ENCODE peak calls at places on chromosome 14, in ten cellular contexts. One of them, this sample, is unnamed.
A peak's percentile ranks its signal among the peaks of the same experiment; 100 is the strongest.

GRCh38 chr14:74949211-74949610 is 6.2 kb downstream of the PGF start:
- DNase-seq in gastrocnemius medialis: no peak
- DNase-seq in ovary: no peak
- DNase-seq in uterus: no peak
- DNase-seq in HepG2: no peak
- DNase-seq in heart left ventricle: no peak
- DNase-seq in PC-9: no peak
- DNase-seq in HCT116: no peak
- DNase-seq in CD8-positive, alpha-beta memory T cell: no peak
- DNase-seq in IMR-90: no peak
- DNase-seq in this sample: peak; percentile 63

GRCh38 chr14:105487986-105488777 is 1.5 kb downstream of the CRIP1 start:
- DNase-seq in uterus: no peak
- DNase-seq in heart left ventricle: no peak
- DNase-seq in HCT116: no peak
- DNase-seq in ovary: peak; percentile 53
- DNase-seq in IMR-90: no peak
- DNase-seq in gastrocnemius medialis: no peak
- DNase-seq in HepG2: no peak
- DNase-seq in PC-9: no peak
- DNase-seq in CD8-positive, alpha-beta memory T cell: no peak
- DNase-seq in this sample: no peak

GRCh38 chr14:72182773-72183432 is 250.7 kb downstream of the RGS6 start:
- DNase-seq in PC-9: no peak
- DNase-seq in gastrocnemius medialis: no peak
- DNase-seq in ovary: no peak
- DNase-seq in HepG2: no peak
- DNase-seq in heart left ventricle: no peak
- DNase-seq in CD8-positive, alpha-beta memory T cell: no peak
- DNase-seq in HCT116: no peak
- DNase-seq in IMR-90: no peak
- DNase-seq in uterus: no peak
- DNase-seq in this sample: no peak

GRCh38 chr14:92317511-92317910 is 5.5 kb upstream of the SLC24A4 start:
- DNase-seq in IMR-90: peak; percentile 38
- DNase-seq in heart left ventricle: no peak
- DNase-seq in gastrocnemius medialis: no peak
- DNase-seq in PC-9: peak; percentile 36
- DNase-seq in HepG2: no peak
- DNase-seq in ovary: no peak
- DNase-seq in uterus: no peak
- DNase-seq in HCT116: no peak
- DNase-seq in CD8-positive, alpha-beta memory T cell: no peak
- DNase-seq in this sample: no peak

GRCh38 chr14:105979446-105979845 is 453.1 kb downstream of the TMEM121 start:
- DNase-seq in uterus: no peak
- DNase-seq in HCT116: no peak
- DNase-seq in CD8-positive, alpha-beta memory T cell: no peak
- DNase-seq in IMR-90: no peak
- DNase-seq in HepG2: no peak
- DNase-seq in PC-9: no peak
- DNase-seq in gastrocnemius medialis: no peak
- DNase-seq in ovary: no peak
- DNase-seq in heart left ventricle: no peak
- DNase-seq in this sample: no peak

GRCh38 chr14:22883191-22883976 is at the start of gene REM2:
- DNase-seq in HepG2: no peak
- DNase-seq in CD8-positive, alpha-beta memory T cell: no peak
- DNase-seq in ovary: peak; percentile 36
- DNase-seq in heart left ventricle: no peak
- DNase-seq in uterus: no peak
- DNase-seq in HCT116: no peak
- DNase-seq in PC-9: no peak
- DNase-seq in gastrocnemius medialis: no peak
- DNase-seq in IMR-90: no peak
- DNase-seq in this sample: no peak

GRCh38 chr14:105013150-105013787 is 7.6 kb downstream of the CDCA4 start:
- DNase-seq in PC-9: no peak
- DNase-seq in HepG2: no peak
- DNase-seq in HCT116: no peak
- DNase-seq in IMR-90: peak; percentile 10
- DNase-seq in CD8-positive, alpha-beta memory T cell: no peak
- DNase-seq in gastrocnemius medialis: no peak
- DNase-seq in ovary: no peak
- DNase-seq in heart left ventricle: peak; percentile 48
- DNase-seq in uterus: no peak
- DNase-seq in this sample: no peak

GRCh38 chr14:22737052-22737451 is 29.4 kb upstream of the OXA1L start:
- DNase-seq in IMR-90: no peak
- DNase-seq in ovary: no peak
- DNase-seq in heart left ventricle: no peak
- DNase-seq in uterus: no peak
- DNase-seq in gastrocnemius medialis: no peak
- DNase-seq in PC-9: no peak
- DNase-seq in CD8-positive, alpha-beta memory T cell: no peak
- DNase-seq in HepG2: no peak
- DNase-seq in HCT116: no peak
- DNase-seq in this sample: no peak

GRCh38 chr14:92553456-92553855 is 39.9 kb downstream of the RIN3 start:
- DNase-seq in ovary: peak; percentile 68
- DNase-seq in PC-9: no peak
- DNase-seq in heart left ventricle: no peak
- DNase-seq in CD8-positive, alpha-beta memory T cell: no peak
- DNase-seq in HCT116: no peak
- DNase-seq in IMR-90: peak; percentile 67
- DNase-seq in gastrocnemius medialis: no peak
- DNase-seq in uterus: peak; percentile 36
- DNase-seq in HepG2: no peak
- DNase-seq in this sample: no peak

GRCh38 chr14:41022932-41023331 is 583.7 kb upstream of the LRFN5 start:
- DNase-seq in HCT116: no peak
- DNase-seq in gastrocnemius medialis: no peak
- DNase-seq in PC-9: no peak
- DNase-seq in HepG2: no peak
- DNase-seq in uterus: no peak
- DNase-seq in ovary: no peak
- DNase-seq in CD8-positive, alpha-beta memory T cell: no peak
- DNase-seq in IMR-90: peak; percentile 5
- DNase-seq in heart left ventricle: no peak
- DNase-seq in this sample: no peak

GRCh38 chr14:73780391-73780790 is 66.2 kb upstream of the PNMA1 start:
- DNase-seq in PC-9: no peak
- DNase-seq in HepG2: no peak
- DNase-seq in ovary: no peak
- DNase-seq in uterus: no peak
- DNase-seq in heart left ventricle: no peak
- DNase-seq in gastrocnemius medialis: no peak
- DNase-seq in HCT116: no peak
- DNase-seq in CD8-positive, alpha-beta memory T cell: no peak
- DNase-seq in IMR-90: no peak
- DNase-seq in this sample: no peak

GRCh38 chr14:103714063-103714724 is 1.1 kb downstream of the XRCC3 start:
- DNase-seq in PC-9: no peak
- DNase-seq in gastrocnemius medialis: no peak
- DNase-seq in CD8-positive, alpha-beta memory T cell: no peak
- DNase-seq in HCT116: no peak
- DNase-seq in HepG2: no peak
- DNase-seq in uterus: no peak
- DNase-seq in heart left ventricle: no peak
- DNase-seq in IMR-90: no peak
- DNase-seq in ovary: no peak
- DNase-seq in this sample: no peak

GRCh38 chr14:89027097-89027740 is 202.8 kb downstream of the TTC8 start:
- DNase-seq in HCT116: peak; percentile 13
- DNase-seq in heart left ventricle: peak; percentile 40
- DNase-seq in ovary: peak; percentile 75
- DNase-seq in IMR-90: peak; percentile 33
- DNase-seq in HepG2: peak; percentile 21
- DNase-seq in CD8-positive, alpha-beta memory T cell: peak; percentile 53
- DNase-seq in PC-9: no peak
- DNase-seq in uterus: peak; percentile 46
- DNase-seq in gastrocnemius medialis: no peak
- DNase-seq in this sample: peak; percentile 35

GRCh38 chr14:86540636-86541247 is 1010.8 kb downstream of the FLRT2 start:
- DNase-seq in IMR-90: no peak
- DNase-seq in ovary: no peak
- DNase-seq in HCT116: no peak
- DNase-seq in uterus: no peak
- DNase-seq in PC-9: no peak
- DNase-seq in gastrocnemius medialis: no peak
- DNase-seq in HepG2: no peak
- DNase-seq in CD8-positive, alpha-beta memory T cell: no peak
- DNase-seq in heart left ventricle: no peak
- DNase-seq in this sample: no peak

GRCh38 chr14:104280085-104280901 is 141.9 kb downstream of the KIF26A start:
- DNase-seq in CD8-positive, alpha-beta memory T cell: no peak
- DNase-seq in gastrocnemius medialis: no peak
- DNase-seq in IMR-90: no peak
- DNase-seq in heart left ventricle: no peak
- DNase-seq in PC-9: no peak
- DNase-seq in HCT116: no peak
- DNase-seq in ovary: peak; percentile 14
- DNase-seq in uterus: peak; percentile 3
- DNase-seq in HepG2: no peak
- DNase-seq in this sample: peak; percentile 4

GRCh38 chr14:69151458-69152180 is 1.3 kb downstream of the DCAF5 start:
- DNase-seq in gastrocnemius medialis: peak; percentile 43
- DNase-seq in HCT116: peak; percentile 48
- DNase-seq in ovary: peak; percentile 81
- DNase-seq in heart left ventricle: peak; percentile 83
- DNase-seq in HepG2: peak; percentile 55
- DNase-seq in PC-9: peak; percentile 54
- DNase-seq in CD8-positive, alpha-beta memory T cell: peak; percentile 74
- DNase-seq in IMR-90: peak; percentile 67
- DNase-seq in uterus: peak; percentile 68
- DNase-seq in this sample: peak; percentile 82
- H3K4me1 ChIP-seq in gastrocnemius medialis: peaks cover 31% of the 10 kb centered on the region
- H3K4me1 ChIP-seq in HCT116: peaks cover 29% of the 10 kb centered on the region
- H3K4me1 ChIP-seq in ovary: peaks cover 2% of the 10 kb centered on the region
- H3K4me1 ChIP-seq in heart left ventricle: peaks cover 20% of the 10 kb centered on the region
- H3K4me1 ChIP-seq in HepG2: peaks cover 48% of the 10 kb centered on the region
- H3K4me1 ChIP-seq in PC-9: peaks cover 17% of the 10 kb centered on the region
- H3K4me1 ChIP-seq in CD8-positive, alpha-beta memory T cell: peaks cover 37% of the 10 kb centered on the region
- H3K4me1 ChIP-seq in IMR-90: peaks cover 8% of the 10 kb centered on the region
- H3K4me1 ChIP-seq in uterus: no peaks in the 10 kb centered on the region
- H3K4me1 ChIP-seq in this sample: peaks cover 38% of the 10 kb centered on the region

DNA sequence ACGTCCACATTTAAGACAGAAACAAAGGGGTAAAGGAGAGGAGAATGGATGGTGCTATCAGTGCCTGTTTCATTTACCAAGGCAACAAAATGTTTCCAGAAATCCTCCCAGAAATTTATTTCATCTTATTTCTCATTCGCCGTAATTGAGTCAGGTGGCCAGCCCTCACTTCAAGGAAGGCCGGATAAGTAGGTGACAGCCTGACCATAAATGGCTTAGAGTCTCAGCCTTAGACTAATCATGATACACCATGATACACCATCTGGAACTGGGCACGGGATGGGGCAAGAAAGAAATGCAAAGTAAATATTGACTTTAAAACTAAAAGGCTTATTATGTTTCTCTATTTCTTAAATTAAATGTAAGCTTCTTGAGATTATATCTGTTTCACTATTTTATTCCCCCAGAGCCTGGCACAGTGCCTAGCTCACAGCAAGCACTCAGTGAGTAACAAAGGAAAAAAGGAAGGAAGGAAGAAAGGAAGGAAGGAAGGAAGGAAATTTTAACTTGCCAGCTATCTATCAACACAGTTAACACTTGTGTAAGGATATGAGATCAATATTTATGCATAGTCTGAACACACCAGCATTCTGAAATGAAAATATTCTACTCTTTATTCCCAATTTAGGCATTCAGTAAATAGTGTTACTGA is 106.1 kb upstream of the FSCB start:
- DNase-seq in uterus: no peak
- DNase-seq in PC-9: no peak
- DNase-seq in HepG2: no peak
- DNase-seq in gastrocnemius medialis: no peak
- DNase-seq in ovary: no peak
- DNase-seq in CD8-positive, alpha-beta memory T cell: no peak
- DNase-seq in HCT116: no peak
- DNase-seq in IMR-90: no peak
- DNase-seq in heart left ventricle: no peak
- DNase-seq in this sample: no peak
- H3K27ac ChIP-seq in uterus: no peak overlapping the region
- H3K27ac ChIP-seq in PC-9: no peak overlapping the region
- H3K27ac ChIP-seq in HepG2: no peak overlapping the region
- H3K27ac ChIP-seq in gastrocnemius medialis: no peak overlapping the region
- H3K27ac ChIP-seq in ovary: no peak overlapping the region
- H3K27ac ChIP-seq in CD8-positive, alpha-beta memory T cell: no peak overlapping the region
- H3K27ac ChIP-seq in HCT116: no peak overlapping the region
- H3K27ac ChIP-seq in IMR-90: no peak overlapping the region
- H3K27ac ChIP-seq in heart left ventricle: no peak overlapping the region
- H3K27ac ChIP-seq in this sample: no peak overlapping the region

DNA sequence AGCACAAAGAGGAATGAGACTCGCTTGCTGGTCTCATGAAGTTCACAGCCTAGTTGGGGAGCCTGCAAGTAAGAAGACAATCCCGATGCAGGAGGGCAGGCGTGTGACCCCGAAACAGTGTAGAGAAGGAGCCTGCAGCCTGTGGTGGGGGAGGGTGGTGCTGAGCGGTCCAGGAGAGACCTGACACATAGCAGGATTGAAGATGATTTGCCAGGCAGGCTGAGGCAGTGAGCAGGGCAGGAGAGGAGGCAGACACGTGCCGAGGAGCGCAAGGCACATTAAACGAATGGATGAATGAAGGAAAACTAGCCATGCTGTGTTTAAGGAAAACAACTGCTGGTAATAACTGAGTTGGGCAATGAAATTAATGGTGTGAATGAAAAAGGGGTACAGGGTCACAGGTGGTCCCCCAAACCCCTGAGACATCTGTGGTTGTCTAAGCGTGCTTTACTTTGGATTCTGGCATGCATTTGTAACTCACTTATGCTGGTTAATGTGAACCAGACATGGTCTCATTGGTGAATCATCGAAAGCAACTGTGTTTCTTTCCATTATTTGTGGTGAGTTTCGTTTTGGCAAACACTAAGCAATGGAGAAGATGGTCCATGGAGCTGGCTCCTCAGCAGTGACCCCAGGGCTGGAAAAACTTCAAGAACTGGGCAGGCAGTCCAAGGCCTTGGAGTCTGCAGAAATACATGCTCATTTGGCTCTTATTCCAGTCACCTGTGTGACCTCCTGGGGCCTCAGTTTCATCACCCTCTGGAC is 96.9 kb upstream of the EVL start:
- DNase-seq in ovary: peak; percentile 46
- DNase-seq in heart left ventricle: no peak
- DNase-seq in IMR-90: peak; percentile 92
- DNase-seq in HepG2: no peak
- DNase-seq in PC-9: no peak
- DNase-seq in HCT116: no peak
- DNase-seq in CD8-positive, alpha-beta memory T cell: no peak
- DNase-seq in gastrocnemius medialis: no peak
- DNase-seq in uterus: peak; percentile 38
- DNase-seq in this sample: no peak
- H3K4me3 ChIP-seq in ovary: no peak overlapping the region
- H3K4me3 ChIP-seq in heart left ventricle: no peak overlapping the region
- H3K4me3 ChIP-seq in IMR-90: no peak overlapping the region
- H3K4me3 ChIP-seq in HepG2: no peak overlapping the region
- H3K4me3 ChIP-seq in PC-9: no peak overlapping the region
- H3K4me3 ChIP-seq in HCT116: no peak overlapping the region
- H3K4me3 ChIP-seq in CD8-positive, alpha-beta memory T cell: no peak overlapping the region
- H3K4me3 ChIP-seq in gastrocnemius medialis: no peak overlapping the region
- H3K4me3 ChIP-seq in uterus: no peak overlapping the region
- H3K4me3 ChIP-seq in this sample: no peak overlapping the region

GRCh38 chr14:77707724-77708408 is at the start of the genes ALKBH1 and SLIRP:
- DNase-seq in ovary: peak; percentile 83
- DNase-seq in heart left ventricle: peak; percentile 88
- DNase-seq in gastrocnemius medialis: peak; percentile 81
- DNase-seq in HepG2: peak; percentile 81
- DNase-seq in HCT116: peak; percentile 59
- DNase-seq in CD8-positive, alpha-beta memory T cell: peak; percentile 81
- DNase-seq in uterus: peak; percentile 84
- DNase-seq in PC-9: peak; percentile 88
- DNase-seq in IMR-90: peak; percentile 72
- DNase-seq in this sample: peak; percentile 76
- H3K4me1 ChIP-seq in ovary: peaks cover 4% of the 10 kb centered on the region
- H3K4me1 ChIP-seq in heart left ventricle: peaks cover 10% of the 10 kb centered on the region
- H3K4me1 ChIP-seq in gastrocnemius medialis: peaks cover 31% of the 10 kb centered on the region
- H3K4me1 ChIP-seq in HepG2: peaks cover 28% of the 10 kb centered on the region
- H3K4me1 ChIP-seq in HCT116: peaks cover 23% of the 10 kb centered on the region
- H3K4me1 ChIP-seq in CD8-positive, alpha-beta memory T cell: peaks cover 29% of the 10 kb centered on the region
- H3K4me1 ChIP-seq in uterus: no peaks in the 10 kb centered on the region
- H3K4me1 ChIP-seq in PC-9: peaks cover 25% of the 10 kb centered on the region
- H3K4me1 ChIP-seq in IMR-90: no peaks in the 10 kb centered on the region
- H3K4me1 ChIP-seq in this sample: peaks cover 11% of the 10 kb centered on the region